ENCODE peak calls at places on chromosomes 1 and 21, in ten cellular contexts. E is AML-193; Q is NAMALWA; U is testis; Y is T-helper 2 cell; L is AG08395; R is BE2C; P is CD4-positive, CD25-positive, alpha-beta regulatory T cell; C is OCI-M1; I is stimulated activated CD8-positive, alpha-beta memory T cell treated with anti-CD3 and anti-CD28 coated beads, Interleukin-12 subunit alpha, Interleukin-12 subunit beta, amount 100 ng/mL, for 1 hour. S is an unnamed sample.
A peak's percentile ranks its signal among the peaks of the same experiment; 100 is the strongest.

GRCh38 chr1:198830397-198830796 is 191.6 kb downstream of the PTPRC start:
- DNase-seq in Y (no peak), P (no peak), R (no peak), I (no peak), L (no peak), Q (no peak), C (no peak), U (no peak), E (no peak), S (no peak)

GRCh38 chr21:34715518-34715917 is 46.7 kb downstream of the CLIC6 start:
- DNase-seq in E (no peak), P (no peak), Q (no peak), Y (no peak), C (no peak), L (no peak), U (no peak), R (no peak), I (no peak), S (peak; percentile 28)

GRCh38 chr1:180720753-180721152 is 88.9 kb downstream of the XPR1 start:
- DNase-seq in Q (no peak), P (no peak), U (no peak), R (no peak), L (no peak), E (no peak), Y (no peak), C (no peak), I (no peak), S (no peak)

GRCh38 chr21:23534833-23535232 is 2072.4 kb downstream of the MRPL39 start:
- DNase-seq in E (no peak), P (no peak), U (no peak), L (no peak), Q (no peak), C (peak; percentile 35), I (no peak), Y (no peak), R (no peak), S (no peak)

GRCh38 chr1:172654535-172654934 is 4.4 kb upstream of the FASLG start:
- DNase-seq in I (no peak), Y (no peak), C (peak; percentile 30), Q (no peak), L (peak; percentile 82), P (no peak), U (no peak), R (no peak), E (no peak), S (no peak)

GRCh38 chr1:64892576-64893573 is 73.5 kb downstream of the JAK1 start:
- DNase-seq in Q (no peak), L (no peak), I (no peak), Y (no peak), C (no peak), U (no peak), R (no peak), P (no peak), E (no peak), S (peak; percentile 36)

GRCh38 chr1:66495490-66495889 is 38.5 kb upstream of the SGIP1 start:
- DNase-seq in I (no peak), R (peak; percentile 45), Q (no peak), E (no peak), U (no peak), P (no peak), C (no peak), L (peak; percentile 77), Y (no peak), S (no peak)

GRCh38 chr1:230270185-230270939 is 155.8 kb downstream of the PGBD5 start:
- DNase-seq in Y (no peak), C (peak; percentile 66), I (no peak), R (no peak), L (no peak), P (peak; percentile 53), Q (no peak), U (no peak), E (peak; percentile 60), S (peak; percentile 58)

GRCh38 chr1:164855930-164856329 is 296.9 kb downstream of the PBX1 start:
- DNase-seq in L (no peak), R (no peak), E (no peak), Y (no peak), C (no peak), P (no peak), I (no peak), Q (no peak), U (no peak), S (no peak)

GRCh38 chr1:1264868-1265272 is 8.8 kb downstream of the UBE2J2 start:
- DNase-seq in P (no peak), U (no peak), I (no peak), E (no peak), C (peak; percentile 11), Y (no peak), R (no peak), L (peak; percentile 96), Q (no peak), S (no peak)

GRCh38 chr1:151976868-151977267 is 16.8 kb downstream of the S100A10 start:
- DNase-seq in R (no peak), Q (no peak), L (no peak), E (no peak), C (no peak), U (no peak), Y (no peak), P (no peak), I (no peak), S (no peak)

GRCh38 chr1:31095298-31095981 is 29.9 kb upstream of the PUM1 start:
- DNase-seq in Y (no peak), L (peak; percentile 75), Q (no peak), E (no peak), P (no peak), C (no peak), U (no peak), R (no peak), I (no peak), S (no peak)

GRCh38 chr1:42957229-42957879 is 1.3 kb downstream of the SLC2A1 start:
- DNase-seq in U (no peak), C (no peak), R (no peak), Y (no peak), Q (peak; percentile 52), E (no peak), L (no peak), I (no peak), P (no peak), S (no peak)

GRCh38 chr1:85421179-85421578 is 43.8 kb downstream of the DDAH1 start:
- DNase-seq in C (no peak), Q (no peak), I (no peak), U (peak; percentile 72), L (no peak), Y (no peak), R (no peak), E (no peak), P (no peak), S (no peak)

GRCh38 chr1:56359036-56359435 is 220.3 kb downstream of the PLPP3 start:
- DNase-seq in U (no peak), L (no peak), C (no peak), I (no peak), Y (no peak), Q (no peak), P (no peak), E (no peak), R (no peak), S (no peak)

GRCh38 chr1:60746278-60746761 is 336.0 kb upstream of the NFIA start:
- DNase-seq in E (no peak), Y (no peak), U (no peak), C (no peak), R (peak; percentile 63), L (no peak), P (no peak), Q (no peak), I (no peak), S (no peak)

GRCh38 chr1:169163059-169163458 is 56.6 kb downstream of the ATP1B1 start:
- DNase-seq in I (no peak), E (no peak), R (no peak), Q (no peak), P (peak; percentile 55), L (no peak), Y (no peak), C (no peak), U (no peak), S (no peak)

GRCh38 chr21:26405735-26406361 is 167.2 kb downstream of the CYYR1 start:
- DNase-seq in Y (no peak), L (peak; percentile 83), R (peak; percentile 34), Q (peak; percentile 2), P (peak; percentile 57), U (no peak), C (peak; percentile 73), I (no peak), E (no peak), S (no peak)

GRCh38 chr1:180501865-180502360 is 464 bp downstream of the ACBD6 start:
- DNase-seq in P (no peak), I (no peak), Q (peak; percentile 81), U (no peak), C (no peak), Y (peak; percentile 17), E (no peak), R (no peak), L (peak; percentile 77), S (no peak)

GRCh38 chr1:48675251-48675650 is 101.4 kb downstream of the BEND5 start:
- DNase-seq in Q (no peak), C (no peak), U (no peak), L (no peak), E (no peak), R (no peak), Y (no peak), P (no peak), I (no peak), S (no peak)

GRCh38 chr1:65401612-65402011 is 18.9 kb upstream of the LEPR start:
- DNase-seq in Y (no peak), Q (no peak), P (no peak), E (no peak), C (no peak), U (no peak), L (no peak), R (no peak), I (no peak), S (no peak)

GRCh38 chr1:46544561-46545240 is 6.7 kb downstream of the KNCN start:
- DNase-seq in Q (no peak), L (no peak), C (peak; percentile 90), I (no peak), P (no peak), R (no peak), U (no peak), E (no peak), Y (no peak), S (no peak)

GRCh38 chr1:150268342-150268705 is 492 bp downstream of the APH1A start:
- DNase-seq in E (no peak), U (peak; percentile 77), Q (peak; percentile 57), Y (peak; percentile 36), C (peak; percentile 67), I (no peak), L (peak; percentile 30), R (no peak), P (peak; percentile 81), S (peak; percentile 51)

GRCh38 chr1:186420923-186421322 is 40.0 kb downstream of the PDC start:
- DNase-seq in P (peak; percentile 85), L (peak; percentile 30), R (no peak), E (no peak), Y (no peak), C (peak; percentile 61), I (no peak), Q (peak; percentile 31), U (no peak), S (no peak)

GRCh38 chr1:230159580-230159979 is 92.5 kb downstream of the GALNT2 start:
- DNase-seq in C (no peak), E (no peak), U (no peak), P (no peak), R (no peak), Y (no peak), L (no peak), I (no peak), Q (no peak), S (no peak)

GRCh38 chr21:26147535-26147934 is 23.0 kb downstream of the APP start:
- DNase-seq in Q (no peak), E (no peak), U (no peak), C (no peak), Y (no peak), I (no peak), L (no peak), P (no peak), R (no peak), S (no peak)

GRCh38 chr1:8047686-8048522 is 21.8 kb upstream of the ERRFI1 start:
- DNase-seq in U (no peak), Q (no peak), E (no peak), I (no peak), L (peak; percentile 60), Y (no peak), C (peak; percentile 17), R (no peak), P (no peak), S (no peak)

GRCh38 chr1:161044908-161045748 is 649 bp downstream of the USF1 start:
- DNase-seq in L (peak; percentile 80), C (peak; percentile 96), Q (peak; percentile 98), I (peak; percentile 48), R (peak; percentile 56), E (peak; percentile 86), P (peak; percentile 82), Y (peak; percentile 45), U (peak; percentile 76), S (peak; percentile 70)